ENCODE peak calls at places on chromosomes 16 and 17, in nine cellular contexts. G is NCI-H774; E is activated naive CD4-positive, alpha-beta T cell; Z is activated T-helper 1 cell treated with anti-CD3 and anti-CD28 coated beads, Interleukin-2, amount 50 U/mL, for 16 hours; K is activated naive CD8-positive, alpha-beta T cell treated with anti-CD3 and anti-CD28 coated beads, Interleukin-2, amount 50 U/mL, for 24 hours; R is T-helper 1 cell; D is RWPE1; X is adrenal gland; F is activated CD8-positive, alpha-beta memory T cell treated with anti-CD3 and anti-CD28 coated beads for 1 hour. C is an unnamed sample.
A peak's percentile ranks its signal among the peaks of the same experiment; 100 is the strongest.

GRCh38 chr16:68644303-68644702 is 807 bp upstream of the CDH3 start:
- DNase-seq in G (no peak), E (no peak), Z (no peak), K (no peak), R (no peak), D (no peak), X (no peak), F (no peak), C (no peak)

GRCh38 chr16:86618431-86619262 is 40.3 kb downstream of the FOXL1 start:
- DNase-seq in G (no peak), E (no peak), Z (no peak), K (no peak), R (no peak), D (no peak), X (no peak), F (no peak), C (peak; percentile 12)

GRCh38 chr16:11326084-11326736 is 19.0 kb upstream of the RMI2 start:
- DNase-seq in G (no peak), E (no peak), Z (no peak), K (no peak), R (no peak), D (no peak), X (peak; percentile 31), F (no peak), C (no peak)

GRCh38 chr16:56408379-56409098 is 16.8 kb downstream of the AMFR start:
- DNase-seq in G (no peak), E (no peak), Z (no peak), K (no peak), R (no peak), D (no peak), X (no peak), F (no peak), C (no peak)

GRCh38 chr16:30903596-30903995 is 7.2 kb downstream of the CTF1 start:
- DNase-seq in G (no peak), E (no peak), Z (no peak), K (peak; percentile 25), R (no peak), D (no peak), X (peak; percentile 32), F (no peak), C (no peak)

GRCh38 chr17:8151120-8151640 is 1.0 kb downstream of the PER1 start:
- DNase-seq in G (peak; percentile 33), E (peak; percentile 87), Z (peak; percentile 81), K (peak; percentile 93), R (peak; percentile 88), D (no peak), X (peak; percentile 98), F (no peak), C (peak; percentile 86)

GRCh38 chr16:15780805-15781204 is 76.0 kb downstream of the MYH11 start:
- DNase-seq in G (no peak), E (no peak), Z (no peak), K (no peak), R (no peak), D (no peak), X (no peak), F (no peak), C (no peak)

GRCh38 chr16:53090591-53091507 is 36.1 kb downstream of the CHD9 start:
- DNase-seq in G (no peak), E (no peak), Z (no peak), K (peak; percentile 8), R (no peak), D (peak; percentile 45), X (peak; percentile 80), F (no peak), C (no peak)

GRCh38 chr16:2486645-2487516 is 12.0 kb downstream of the TBC1D24 start:
- DNase-seq in G (no peak), E (peak; percentile 71), Z (peak; percentile 51), K (peak; percentile 77), R (peak; percentile 74), D (no peak), X (peak; percentile 37), F (peak; percentile 54), C (no peak)

GRCh38 chr17:12619444-12620199 is 46.1 kb upstream of the MYOCD start:
- DNase-seq in G (no peak), E (no peak), Z (no peak), K (no peak), R (no peak), D (no peak), X (no peak), F (no peak), C (no peak)

GRCh38 chr17:50630524-50631194 is 4.0 kb upstream of the ABCC3 start:
- DNase-seq in G (peak; percentile 66), E (peak; percentile 47), Z (peak; percentile 27), K (peak; percentile 73), R (peak; percentile 49), D (peak; percentile 73), X (peak; percentile 66), F (no peak), C (peak; percentile 27)

GRCh38 chr16:3144331-3144881 is 9.6 kb downstream of the ZNF213 start:
- DNase-seq in G (no peak), E (no peak), Z (no peak), K (no peak), R (no peak), D (no peak), X (no peak), F (no peak), C (no peak)

GRCh38 chr17:67490471-67490870 is 113.4 kb downstream of the PITPNC1 start:
- DNase-seq in G (no peak), E (no peak), Z (no peak), K (no peak), R (no peak), D (no peak), X (no peak), F (no peak), C (no peak)

GRCh38 chr17:63826468-63827001 is 696 bp upstream of the PSMC5 start:
- DNase-seq in G (no peak), E (no peak), Z (no peak), K (no peak), R (no peak), D (no peak), X (no peak), F (no peak), C (no peak)

GRCh38 chr16:745739-746138 is 4.9 kb upstream of the CIAO3 start:
- DNase-seq in G (no peak), E (no peak), Z (no peak), K (no peak), R (no peak), D (no peak), X (no peak), F (no peak), C (no peak)

GRCh38 chr17:78608804-78609186 is 31.6 kb upstream of the DNAH17 start:
- DNase-seq in G (no peak), E (no peak), Z (no peak), K (no peak), R (no peak), D (no peak), X (no peak), F (no peak), C (no peak)

GRCh38 chr16:74271879-74272278 is 24.7 kb upstream of the PSMD7 start:
- DNase-seq in G (no peak), E (no peak), Z (no peak), K (no peak), R (no peak), D (no peak), X (no peak), F (no peak), C (no peak)

GRCh38 chr16:50781043-50781442 is 39.2 kb downstream of the CYLD start:
- DNase-seq in G (no peak), E (no peak), Z (no peak), K (no peak), R (peak; percentile 9), D (no peak), X (no peak), F (no peak), C (no peak)

GRCh38 chr17:70313031-70313430 is 143.7 kb downstream of the KCNJ2 start:
- DNase-seq in G (no peak), E (no peak), Z (no peak), K (no peak), R (no peak), D (no peak), X (no peak), F (no peak), C (no peak)

GRCh38 chr17:18258356-18259038 is at the start of gene FLII:
- DNase-seq in G (peak; percentile 1), E (peak; percentile 55), Z (peak; percentile 21), K (peak; percentile 64), R (peak; percentile 41), D (peak; percentile 56), X (peak; percentile 53), F (no peak), C (peak; percentile 31)

GRCh38 chr16:54177052-54177856 is 109.3 kb downstream of the IRX3 start:
- DNase-seq in G (no peak), E (no peak), Z (no peak), K (no peak), R (no peak), D (no peak), X (no peak), F (no peak), C (no peak)